ENCODE peak calls at places on chromosomes 4 and X, in ten cellular contexts. A, H, F, W, Y, N, P, Z, U and C are unnamed samples.

GRCh38 chr4:87026795-87027495 is 92.1 kb downstream of the AFF1 start:
- DNase-seq in Y (no peak), H (no peak), U (no peak), P (no peak), N (no peak), F (no peak), W (no peak), Z (no peak), A (no peak), C (no peak)

GRCh38 chr4:110799171-110799570 is 176.3 kb upstream of the PITX2 start:
- DNase-seq in F (no peak), H (no peak), W (no peak), N (no peak), P (no peak), Y (no peak), U (no peak), A (no peak), Z (no peak), C (no peak)

GRCh38 chr4:80221161-80221560 is 23.9 kb downstream of the PRDM8 start:
- DNase-seq in A (no peak), Z (no peak), P (no peak), F (no peak), N (no peak), U (no peak), Y (no peak), H (no peak), W (no peak), C (no peak)

GRCh38 chrX:17812763-17813162 is 48.3 kb downstream of the RAI2 start:
- DNase-seq in Z (no peak), Y (no peak), H (peak; percentile 49), F (no peak), A (no peak), U (no peak), N (peak; percentile 45), W (no peak), P (no peak), C (no peak)

GRCh38 chr4:85573270-85573669 is 98.3 kb downstream of the ARHGAP24 start:
- DNase-seq in Y (no peak), Z (no peak), P (no peak), N (no peak), A (no peak), U (no peak), W (no peak), H (no peak), F (no peak), C (no peak)

GRCh38 chrX:65932173-65933084 is 107.5 kb downstream of the VSIG4 start:
- DNase-seq in U (no peak), Y (peak; percentile 30), F (no peak), Z (no peak), A (no peak), N (no peak), W (no peak), H (peak; percentile 12), P (no peak), C (no peak)

GRCh38 chr4:64715741-64716140 is 306.5 kb upstream of the TECRL start:
- DNase-seq in P (no peak), Y (no peak), A (no peak), Z (no peak), F (no peak), N (no peak), U (no peak), W (no peak), H (no peak), C (no peak)

GRCh38 chr4:122716825-122717448 is 15.6 kb upstream of the BBS12 start:
- DNase-seq in Z (peak; percentile 67), W (peak; percentile 72), Y (peak; percentile 74), U (peak; percentile 58), F (peak; percentile 73), N (peak; percentile 85), H (peak; percentile 77), P (peak; percentile 61), A (peak; percentile 65), C (peak; percentile 43)

GRCh38 chrX:39518451-39519212 is 579.1 kb downstream of the BCOR start:
- DNase-seq in U (no peak), N (no peak), Y (no peak), A (no peak), F (no peak), P (no peak), H (peak; percentile 65), Z (no peak), W (peak; percentile 72), C (no peak)

GRCh38 chr4:167645358-167645757 is 411.1 kb upstream of the SPOCK3 start:
- DNase-seq in A (no peak), N (no peak), Y (no peak), Z (no peak), H (no peak), W (no peak), U (no peak), P (no peak), F (no peak), C (no peak)

GRCh38 chr4:184344435-184344834 is 126.8 kb upstream of the ENPP6 start:
- DNase-seq in P (no peak), N (no peak), H (no peak), Z (no peak), Y (no peak), U (no peak), W (no peak), F (peak; percentile 48), A (no peak), C (no peak)

GRCh38 chr4:88101165-88101564 is 57.3 kb downstream of the ABCG2 start:
- DNase-seq in A (no peak), U (no peak), H (no peak), Y (no peak), F (no peak), Z (no peak), N (no peak), P (no peak), W (no peak), C (no peak)

GRCh38 chr4:26087108-26087507 is 173.1 kb downstream of the SMIM20 start:
- DNase-seq in P (no peak), A (no peak), N (no peak), W (no peak), Y (no peak), F (no peak), H (no peak), U (no peak), Z (no peak), C (no peak)

GRCh38 chr4:26175016-26175786 is 145.6 kb upstream of the RBPJ start:
- DNase-seq in A (no peak), Z (no peak), F (no peak), N (no peak), Y (no peak), H (no peak), P (no peak), W (no peak), U (no peak), C (peak; percentile 26)

GRCh38 chr4:10457255-10457801 is at the start of gene ZNF518B:
- DNase-seq in N (peak; percentile 74), U (no peak), W (peak; percentile 68), A (peak; percentile 66), Y (peak; percentile 69), Z (peak; percentile 81), P (peak; percentile 61), F (peak; percentile 62), H (peak; percentile 87), C (peak; percentile 71)

GRCh38 chr4:66590488-66591215 is 920.4 kb upstream of the EPHA5 start:
- DNase-seq in Y (no peak), P (no peak), W (no peak), F (no peak), Z (no peak), H (no peak), U (no peak), N (no peak), A (no peak), C (no peak)

GRCh38 chr4:173014113-173014558 is 154.5 kb upstream of the GALNT7 start:
- DNase-seq in F (no peak), A (peak; percentile 85), Y (no peak), W (no peak), N (no peak), H (peak; percentile 83), U (no peak), Z (no peak), P (no peak), C (no peak)

GRCh38 chrX:72630185-72630584 is 57.5 kb upstream of the HDAC8 start:
- DNase-seq in H (no peak), P (no peak), N (no peak), W (no peak), U (no peak), F (no peak), A (no peak), Y (no peak), Z (no peak), C (no peak)
- H3K4me1 ChIP-seq in H (no peaks in the 10 kb centered on the region), P (no peaks in the 10 kb centered on the region), N (no peaks in the 10 kb centered on the region), W (no peaks in the 10 kb centered on the region), U (no peaks in the 10 kb centered on the region), F (no peaks in the 10 kb centered on the region), A (peaks cover 4% of the 10 kb centered on the region), Y (no peaks in the 10 kb centered on the region), Z (no peaks in the 10 kb centered on the region), C (no peaks in the 10 kb centered on the region)

GRCh38 chrX:15815779-15816452 is 25.6 kb downstream of the ZRSR2 start:
- DNase-seq in W (no peak), P (no peak), Y (peak; percentile 12), U (no peak), F (no peak), A (peak; percentile 2), N (peak; percentile 23), Z (no peak), H (peak; percentile 66), C (no peak)

GRCh38 chrX:15814811-15815210 is 24.5 kb downstream of the ZRSR2 start:
- DNase-seq in W (no peak), U (no peak), Z (no peak), P (no peak), Y (no peak), N (no peak), F (no peak), H (no peak), A (no peak), C (no peak)

GRCh38 chrX:15820106-15821073 is 30.1 kb downstream of the ZRSR2 start:
- DNase-seq in N (no peak), Z (no peak), A (no peak), Y (no peak), W (no peak), H (no peak), F (no peak), P (no peak), U (no peak), C (no peak)

GRCh38 chrX:15816886-15817285 is 26.6 kb downstream of the ZRSR2 start:
- DNase-seq in U (no peak), H (no peak), N (no peak), F (no peak), P (no peak), Z (no peak), A (no peak), W (no peak), Y (no peak), C (peak; percentile 4)

GRCh38 chrX:15816453-15816838 is 26.2 kb downstream of the ZRSR2 start:
- DNase-seq in W (no peak), P (no peak), Z (no peak), N (no peak), H (no peak), Y (no peak), A (no peak), U (no peak), F (no peak), C (no peak)
- H3K27ac ChIP-seq in W (no peak overlapping the region), P (no peak overlapping the region), Z (no peak overlapping the region), N (no peak overlapping the region), H (no peak overlapping the region), Y (no peak overlapping the region), A (no peak overlapping the region), U (no peak overlapping the region), F (no peak overlapping the region), C (peak overlapping the region; percentile 15)

GRCh38 chrX:42089014-42089413 is 165.7 kb upstream of the CASK start:
- DNase-seq in F (no peak), U (no peak), Z (no peak), Y (no peak), N (no peak), A (no peak), P (no peak), W (no peak), H (peak; percentile 47), C (no peak)
- H3K9me3 ChIP-seq in F (no peaks in the 10 kb centered on the region), U (no peaks in the 10 kb centered on the region), Z (no peaks in the 10 kb centered on the region), Y (no peaks in the 10 kb centered on the region), N (no peaks in the 10 kb centered on the region), A (no peaks in the 10 kb centered on the region), P (no peaks in the 10 kb centered on the region), W (no peaks in the 10 kb centered on the region), H (no peaks in the 10 kb centered on the region), C (no peaks in the 10 kb centered on the region)

GRCh38 chr4:112173593-112174559 is 28.6 kb downstream of the FAM241A start:
- DNase-seq in A (no peak), F (no peak), W (no peak), Z (no peak), Y (peak; percentile 18), H (no peak), N (no peak), U (no peak), P (no peak), C (no peak)
- H3K4me1 ChIP-seq in A (peaks cover 19% of the 10 kb centered on the region), F (no peaks in the 10 kb centered on the region), W (no peaks in the 10 kb centered on the region), Z (no peaks in the 10 kb centered on the region), Y (no peaks in the 10 kb centered on the region), H (no peaks in the 10 kb centered on the region), N (no peaks in the 10 kb centered on the region), U (no peaks in the 10 kb centered on the region), P (peaks cover 3% of the 10 kb centered on the region), C (peaks cover 11% of the 10 kb centered on the region)